ENCODE peak calls at places on chromosomes 12 and 14, in six cellular contexts. O is H1, H is GM12891, D is K562, X is HepG2, C is GM12878. B is an unnamed sample.

GRCh38 chr12:71303199-71303598 is 136.4 kb upstream of the LGR5 start:
- DNase-seq in H (no peak), X (no peak), C (no peak), D (no peak), O (no peak), B (no peak)

GRCh38 chr14:90388437-90388836 is 8.4 kb upstream of the CALM1 start:
- DNase-seq in X (no peak), C (no peak), O (no peak), D (peak), H (no peak), B (no peak)

GRCh38 chr14:100590726-100591452 is 3.7 kb upstream of the BEGAIN start:
- DNase-seq in O (no peak), C (no peak), H (no peak), D (no peak), X (no peak), B (no peak)

GRCh38 chr12:95216704-95217376 is 427 bp downstream of the FGD6 start:
- DNase-seq in X (peak), C (no peak), H (no peak), O (no peak), D (no peak), B (no peak)

GRCh38 chr14:44895716-44896115 is 66.0 kb downstream of the KLHL28 start:
- DNase-seq in D (no peak), X (no peak), H (no peak), O (no peak), C (no peak), B (no peak)

GRCh38 chr12:1807489-1807888 is 12.9 kb upstream of the LRTM2 start:
- DNase-seq in H (no peak), C (no peak), D (no peak), X (no peak), O (no peak), B (no peak)

GRCh38 chr12:106863185-106863584 is 88.7 kb downstream of the RIC8B start:
- DNase-seq in O (no peak), X (no peak), H (no peak), D (no peak), C (no peak), B (no peak)

GRCh38 chr12:131105736-131106356 is 152.1 kb downstream of the ADGRD1 start:
- DNase-seq in D (no peak), O (no peak), H (no peak), X (no peak), C (no peak), B (no peak)

GRCh38 chr14:101475468-101476257 is 85.6 kb upstream of the DIO3 start:
- DNase-seq in X (peak), D (no peak), C (no peak), H (no peak), O (no peak), B (no peak)

GRCh38 chr12:46674818-46675217 is 151.0 kb downstream of the SLC38A4 start:
- DNase-seq in D (no peak), X (no peak), C (no peak), H (no peak), O (no peak), B (no peak)

GRCh38 chr14:90023176-90023896 is 38.5 kb upstream of the KCNK13 start:
- DNase-seq in O (no peak), D (no peak), H (no peak), X (no peak), C (no peak), B (no peak)

GRCh38 chr14:88706425-88706824 is 86.3 kb downstream of the EML5 start:
- DNase-seq in D (no peak), H (no peak), X (no peak), O (no peak), C (no peak), B (no peak)

GRCh38 chr14:28759658-28760313 is 6.8 kb upstream of the FOXG1 start:
- DNase-seq in H (no peak), X (no peak), C (no peak), O (no peak), D (no peak), B (no peak)

GRCh38 chr12:116164263-116164817 is 113.2 kb downstream of the MED13L start:
- DNase-seq in O (no peak), D (peak), C (no peak), X (no peak), H (no peak), B (no peak)

GRCh38 chr14:78530078-78530477 is 359.9 kb downstream of the NRXN3 start:
- DNase-seq in O (peak), C (no peak), X (no peak), H (no peak), D (peak), B (no peak)

GRCh38 chr12:11757095-11757494 is 107.6 kb downstream of the ETV6 start:
- DNase-seq in H (no peak), O (no peak), X (no peak), C (no peak), D (no peak), B (no peak)

GRCh38 chr14:44099752-44100462 is 407.2 kb downstream of the FSCB start:
- DNase-seq in H (no peak), O (no peak), C (no peak), X (no peak), D (no peak), B (no peak)

GRCh38 chr14:93114068-93114710 is 1.5 kb downstream of the ITPK1 start:
- DNase-seq in O (no peak), D (no peak), H (no peak), C (no peak), X (no peak), B (no peak)

GRCh38 chr14:36513451-36514277 is 6.4 kb downstream of the NKX2-1 start:
- DNase-seq in O (no peak), D (no peak), C (no peak), X (no peak), H (no peak), B (no peak)

GRCh38 chr12:120944645-120945217 is 33.6 kb upstream of the HNF1A start:
- DNase-seq in C (no peak), X (no peak), D (peak), H (peak), O (peak), B (peak)

GRCh38 chr12:115657081-115658013 is 620.1 kb downstream of the MED13L start:
- DNase-seq in C (no peak), X (no peak), D (no peak), O (no peak), H (no peak), B (no peak)

GRCh38 chr12:47802312-47802711 is 17.4 kb downstream of the HDAC7 start:
- DNase-seq in O (no peak), X (no peak), C (no peak), H (no peak), D (no peak), B (no peak)

GRCh38 chr14:49594347-49595089 is 4.2 kb upstream of the LRR1 start:
- DNase-seq in D (peak), C (peak), H (no peak), O (no peak), X (no peak), B (no peak)

GRCh38 chr12:65988596-65988995 is 142.0 kb downstream of the LLPH start:
- DNase-seq in D (no peak), X (no peak), C (no peak), H (no peak), O (no peak), B (no peak)

GRCh38 chr12:66244446-66244845 is 55.4 kb downstream of the IRAK3 start:
- DNase-seq in D (no peak), C (no peak), X (no peak), O (no peak), H (no peak), B (no peak)

GRCh38 chr12:49389092-49389703 is 21.9 kb downstream of the SPATS2 start:
- DNase-seq in D (no peak), O (peak), H (no peak), X (no peak), C (no peak), B (no peak)

GRCh38 chr12:29283969-29284368 is 97.0 kb downstream of the ERGIC2 start:
- DNase-seq in D (no peak), H (no peak), O (no peak), X (no peak), C (no peak), B (no peak)
- TF ChIP-seq TAF1 in D (no peak), H (no peak), O (no peak), X (no peak), C (no peak), B (no peak)

GRCh38 chr14:103576371-103577024 is 13.7 kb downstream of the COA8 start:
- DNase-seq in C (no peak), O (no peak), D (no peak), H (no peak), X (no peak), B (no peak)
- TF ChIP-seq POLR2A in C (no peak), O (no peak), D (no peak), H (no peak), X (no peak), B (no peak)

DNA sequence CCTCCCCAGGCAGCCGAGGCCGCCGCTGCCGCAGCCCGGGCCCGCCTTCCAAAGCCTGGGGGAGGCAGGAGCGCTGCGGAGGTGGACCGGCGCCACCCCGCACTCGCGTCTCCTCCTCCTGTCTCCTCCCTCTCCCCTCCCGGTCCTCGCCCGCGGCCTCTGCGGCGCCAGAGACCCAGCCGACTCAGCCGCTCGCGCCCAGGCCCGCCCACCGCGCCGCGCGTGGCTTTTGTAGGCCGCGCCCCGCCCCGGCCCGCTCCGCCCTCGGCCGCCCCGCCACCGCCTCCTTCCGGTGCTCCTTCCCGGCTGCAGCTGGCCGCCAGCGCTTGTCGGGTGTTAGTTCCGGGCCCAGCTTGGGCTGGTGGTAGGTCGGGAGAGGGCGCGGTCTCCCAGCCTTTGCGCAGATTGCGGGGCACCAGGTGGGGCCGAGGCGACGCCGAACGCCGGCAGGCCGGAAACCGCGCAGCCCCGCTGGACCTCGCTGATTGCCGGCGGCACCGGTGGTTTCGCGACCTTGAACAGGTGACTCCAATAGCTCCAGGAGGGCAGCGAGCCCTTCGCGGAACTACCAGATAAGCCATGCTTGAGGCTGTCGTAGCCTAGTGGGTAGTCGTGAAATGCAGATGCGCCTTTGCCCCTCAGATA is at the start of gene CAPRIN2:
- DNase-seq in C (peak), H (peak), D (peak), X (peak), O (peak), B (peak)
- TF ChIP-seq POLR2AphosphoS5 in C (peak), H (peak), D (no peak), X (peak), O (peak), B (peak)

DNA sequence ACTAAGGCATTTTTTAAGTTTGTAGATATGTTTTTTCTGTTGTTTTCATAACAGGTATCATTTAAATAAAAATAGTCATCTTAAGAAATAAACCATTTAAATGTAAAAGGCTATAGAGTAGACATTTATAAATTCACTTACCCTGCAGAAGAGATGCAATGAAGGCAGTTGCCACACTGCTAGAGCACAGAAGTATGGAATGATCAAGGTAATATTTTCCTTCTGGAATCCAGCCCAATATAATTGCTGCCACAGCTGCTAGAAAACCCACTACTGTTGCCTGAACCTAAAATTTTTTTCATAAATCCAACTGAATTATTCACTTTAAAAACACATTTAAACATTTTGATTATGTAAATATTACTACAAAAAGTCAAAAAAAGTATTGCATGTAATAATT is 69.2 kb downstream of the SLC41A2 start:
- DNase-seq in C (no peak), X (no peak), H (no peak), O (no peak), D (no peak), B (no peak)
- TF ChIP-seq TAF1 in C (no peak), X (no peak), H (no peak), O (no peak), D (no peak), B (no peak)